ENCODE peak calls at places on chromosomes 12 and 14, in eight cellular contexts. U is anterior cingulate cortex, B is fibroblast of lung, L is RKO, O is substantia nigra, D is cardiac fibroblast, G is NCI-H2171, X is upper lobe of right lung. Y is an unnamed sample.

GRCh38 chr14:63344336-63344735 is 25.6 kb upstream of the GPHB5 start:
- DNase-seq in X (no peak), B (no peak), O (no peak), G (no peak), D (no peak), U (no peak), L (no peak), Y (no peak)

GRCh38 chr12:23359975-23360638 is 589.4 kb downstream of the SOX5 start:
- DNase-seq in L (no peak), U (no peak), O (no peak), B (no peak), G (no peak), X (no peak), D (no peak), Y (no peak)

GRCh38 chr14:53218161-53218560 is 65.0 kb upstream of the DDHD1 start:
- DNase-seq in O (no peak), D (no peak), L (no peak), G (no peak), B (no peak), U (no peak), X (no peak), Y (no peak)

GRCh38 chr12:51922146-51922545 is 14.8 kb downstream of the ACVRL1 start:
- DNase-seq in B (no peak), U (no peak), G (no peak), D (no peak), L (no peak), X (peak; percentile 35), O (no peak), Y (no peak)

GRCh38 chr12:27984275-27984674 is 11.7 kb upstream of the PTHLH start:
- DNase-seq in D (peak; percentile 66), U (no peak), O (no peak), X (no peak), L (peak; percentile 17), B (peak; percentile 94), G (no peak), Y (no peak)

GRCh38 chr12:51395283-51396230 is 4.4 kb upstream of the GALNT6 start:
- DNase-seq in L (no peak), X (no peak), B (no peak), O (no peak), U (no peak), D (no peak), G (no peak), Y (no peak)

GRCh38 chr12:52437508-52437907 is 3.3 kb upstream of the KRT75 start:
- DNase-seq in U (no peak), D (no peak), O (no peak), L (no peak), G (no peak), X (no peak), B (no peak), Y (no peak)

GRCh38 chr12:32395031-32395430 is 4.3 kb upstream of the FGD4 start:
- DNase-seq in B (no peak), X (no peak), D (no peak), L (no peak), U (no peak), O (no peak), G (no peak), Y (no peak)

GRCh38 chr14:67428501-67429031 is 16.6 kb upstream of the PLEK2 start:
- DNase-seq in O (no peak), B (peak; percentile 82), G (no peak), L (peak; percentile 80), X (no peak), U (no peak), D (peak; percentile 62), Y (no peak)

GRCh38 chr14:74937171-74937570 is 14.1 kb upstream of the RPS6KL1 start:
- DNase-seq in U (no peak), O (no peak), X (no peak), L (no peak), D (no peak), G (no peak), B (no peak), Y (no peak)

GRCh38 chr14:98665019-98665418 is 607.0 kb downstream of the BCL11B start:
- DNase-seq in B (no peak), U (no peak), O (no peak), X (no peak), D (no peak), G (peak; percentile 10), L (no peak), Y (no peak)

GRCh38 chr12:50925342-50925651 is 27.0 kb upstream of the HIGD1C start:
- DNase-seq in U (no peak), G (no peak), O (no peak), D (no peak), B (no peak), X (no peak), L (no peak), Y (no peak)

GRCh38 chr12:93419388-93420034 is 22.2 kb downstream of the UBE2N start:
- DNase-seq in L (peak; percentile 77), G (no peak), D (peak; percentile 81), B (peak; percentile 55), O (no peak), U (no peak), X (no peak), Y (no peak)

GRCh38 chr14:50083467-50084337 is 32.7 kb downstream of the VCPKMT start:
- DNase-seq in U (no peak), O (no peak), D (no peak), G (no peak), X (peak; percentile 64), L (no peak), B (no peak), Y (no peak)

GRCh38 chr14:103880334-103880985 is 33.1 kb upstream of the PPP1R13B start:
- DNase-seq in D (peak; percentile 88), B (peak; percentile 64), O (peak; percentile 26), U (no peak), L (no peak), G (peak; percentile 18), X (peak; percentile 92), Y (no peak)

GRCh38 chr12:46396826-46397225 is 24.3 kb upstream of the SLC38A2 start:
- DNase-seq in U (no peak), D (no peak), X (no peak), B (no peak), O (no peak), G (no peak), L (no peak), Y (no peak)

GRCh38 chr12:52498971-52499370 is 5.9 kb upstream of the KRT6A start:
- DNase-seq in G (no peak), B (no peak), O (no peak), U (no peak), L (no peak), X (no peak), D (no peak), Y (no peak)

GRCh38 chr14:104254735-104255400 is 116.5 kb downstream of the KIF26A start:
- DNase-seq in G (no peak), O (no peak), D (no peak), L (no peak), U (no peak), X (no peak), B (no peak), Y (no peak)

Y was measured in chondrocyte.